ENCODE peak calls at places on chromosome 14, in nine cellular contexts. One of them, this sample, is unnamed.

GRCh38 chr14:91374287-91374880 is 43.2 kb downstream of the CCDC88C start:
- DNase-seq in T-helper 2 cell: no peak
- DNase-seq in fibroblast of the conjunctiva: no peak
- DNase-seq in testis: no peak
- DNase-seq in KG1: no peak
- DNase-seq in cardiac fibroblast: no peak
- DNase-seq in stimulated activated CD4-positive, alpha-beta T cell treated with anti-CD3 and anti-CD28 coated beads, Interleukin-2, amount 100 ng/mL, for 48 hours: no peak
- DNase-seq in uterus: no peak
- DNase-seq in naive thymus-derived CD4-positive, alpha-beta T cell: no peak
- DNase-seq in this sample: no peak

GRCh38 chr14:49879683-49880204 is 13.1 kb upstream of the ARF6 start:
- DNase-seq in naive thymus-derived CD4-positive, alpha-beta T cell: peak
- DNase-seq in testis: peak
- DNase-seq in KG1: peak
- DNase-seq in T-helper 2 cell: peak
- DNase-seq in uterus: no peak
- DNase-seq in stimulated activated CD4-positive, alpha-beta T cell treated with anti-CD3 and anti-CD28 coated beads, Interleukin-2, amount 100 ng/mL, for 48 hours: peak
- DNase-seq in cardiac fibroblast: peak
- DNase-seq in fibroblast of the conjunctiva: peak
- DNase-seq in this sample: peak

GRCh38 chr14:34172477-34173368 is 221.8 kb upstream of the EGLN3 start:
- DNase-seq in fibroblast of the conjunctiva: no peak
- DNase-seq in uterus: no peak
- DNase-seq in stimulated activated CD4-positive, alpha-beta T cell treated with anti-CD3 and anti-CD28 coated beads, Interleukin-2, amount 100 ng/mL, for 48 hours: no peak
- DNase-seq in naive thymus-derived CD4-positive, alpha-beta T cell: no peak
- DNase-seq in T-helper 2 cell: no peak
- DNase-seq in testis: no peak
- DNase-seq in cardiac fibroblast: no peak
- DNase-seq in KG1: no peak
- DNase-seq in this sample: no peak

GRCh38 chr14:37598085-37598972 is 2.9 kb downstream of the TTC6 start:
- DNase-seq in fibroblast of the conjunctiva: no peak
- DNase-seq in KG1: no peak
- DNase-seq in cardiac fibroblast: no peak
- DNase-seq in uterus: no peak
- DNase-seq in naive thymus-derived CD4-positive, alpha-beta T cell: no peak
- DNase-seq in stimulated activated CD4-positive, alpha-beta T cell treated with anti-CD3 and anti-CD28 coated beads, Interleukin-2, amount 100 ng/mL, for 48 hours: no peak
- DNase-seq in T-helper 2 cell: no peak
- DNase-seq in testis: peak
- DNase-seq in this sample: no peak

GRCh38 chr14:53209370-53209769 is 56.2 kb upstream of the DDHD1 start:
- DNase-seq in cardiac fibroblast: peak
- DNase-seq in stimulated activated CD4-positive, alpha-beta T cell treated with anti-CD3 and anti-CD28 coated beads, Interleukin-2, amount 100 ng/mL, for 48 hours: no peak
- DNase-seq in uterus: no peak
- DNase-seq in T-helper 2 cell: no peak
- DNase-seq in testis: no peak
- DNase-seq in fibroblast of the conjunctiva: peak
- DNase-seq in KG1: no peak
- DNase-seq in naive thymus-derived CD4-positive, alpha-beta T cell: no peak
- DNase-seq in this sample: no peak

GRCh38 chr14:93674343-93674742 is 113.9 kb downstream of the PRIMA1 start:
- DNase-seq in fibroblast of the conjunctiva: no peak
- DNase-seq in KG1: no peak
- DNase-seq in T-helper 2 cell: no peak
- DNase-seq in stimulated activated CD4-positive, alpha-beta T cell treated with anti-CD3 and anti-CD28 coated beads, Interleukin-2, amount 100 ng/mL, for 48 hours: no peak
- DNase-seq in uterus: no peak
- DNase-seq in naive thymus-derived CD4-positive, alpha-beta T cell: no peak
- DNase-seq in testis: no peak
- DNase-seq in cardiac fibroblast: no peak
- DNase-seq in this sample: no peak

GRCh38 chr14:69013943-69014782 is 35.1 kb upstream of the ACTN1 start:
- DNase-seq in testis: peak
- DNase-seq in stimulated activated CD4-positive, alpha-beta T cell treated with anti-CD3 and anti-CD28 coated beads, Interleukin-2, amount 100 ng/mL, for 48 hours: no peak
- DNase-seq in naive thymus-derived CD4-positive, alpha-beta T cell: no peak
- DNase-seq in fibroblast of the conjunctiva: peak
- DNase-seq in T-helper 2 cell: no peak
- DNase-seq in uterus: no peak
- DNase-seq in KG1: peak
- DNase-seq in cardiac fibroblast: peak
- DNase-seq in this sample: no peak

GRCh38 chr14:77027538-77028383 is 747 bp downstream of the IRF2BPL start:
- DNase-seq in T-helper 2 cell: peak
- DNase-seq in cardiac fibroblast: peak
- DNase-seq in uterus: peak
- DNase-seq in testis: peak
- DNase-seq in fibroblast of the conjunctiva: no peak
- DNase-seq in KG1: peak
- DNase-seq in naive thymus-derived CD4-positive, alpha-beta T cell: peak
- DNase-seq in stimulated activated CD4-positive, alpha-beta T cell treated with anti-CD3 and anti-CD28 coated beads, Interleukin-2, amount 100 ng/mL, for 48 hours: peak
- DNase-seq in this sample: peak

GRCh38 chr14:93234798-93235197 is 27.7 kb downstream of the UBR7 start:
- DNase-seq in stimulated activated CD4-positive, alpha-beta T cell treated with anti-CD3 and anti-CD28 coated beads, Interleukin-2, amount 100 ng/mL, for 48 hours: no peak
- DNase-seq in naive thymus-derived CD4-positive, alpha-beta T cell: no peak
- DNase-seq in uterus: no peak
- DNase-seq in T-helper 2 cell: no peak
- DNase-seq in cardiac fibroblast: peak
- DNase-seq in KG1: no peak
- DNase-seq in testis: no peak
- DNase-seq in fibroblast of the conjunctiva: no peak
- DNase-seq in this sample: no peak

GRCh38 chr14:32662234-32662633 is 276.4 kb upstream of the NPAS3 start:
- DNase-seq in KG1: no peak
- DNase-seq in T-helper 2 cell: no peak
- DNase-seq in uterus: no peak
- DNase-seq in stimulated activated CD4-positive, alpha-beta T cell treated with anti-CD3 and anti-CD28 coated beads, Interleukin-2, amount 100 ng/mL, for 48 hours: no peak
- DNase-seq in testis: no peak
- DNase-seq in cardiac fibroblast: peak
- DNase-seq in fibroblast of the conjunctiva: no peak
- DNase-seq in naive thymus-derived CD4-positive, alpha-beta T cell: no peak
- DNase-seq in this sample: no peak

GRCh38 chr14:34138175-34138574 is 187.3 kb upstream of the EGLN3 start:
- DNase-seq in naive thymus-derived CD4-positive, alpha-beta T cell: no peak
- DNase-seq in testis: no peak
- DNase-seq in stimulated activated CD4-positive, alpha-beta T cell treated with anti-CD3 and anti-CD28 coated beads, Interleukin-2, amount 100 ng/mL, for 48 hours: no peak
- DNase-seq in KG1: no peak
- DNase-seq in uterus: no peak
- DNase-seq in cardiac fibroblast: no peak
- DNase-seq in fibroblast of the conjunctiva: no peak
- DNase-seq in T-helper 2 cell: no peak
- DNase-seq in this sample: no peak

GRCh38 chr14:74618078-74618952 is 6.3 kb upstream of the LTBP2 start:
- DNase-seq in T-helper 2 cell: peak
- DNase-seq in stimulated activated CD4-positive, alpha-beta T cell treated with anti-CD3 and anti-CD28 coated beads, Interleukin-2, amount 100 ng/mL, for 48 hours: peak
- DNase-seq in fibroblast of the conjunctiva: no peak
- DNase-seq in naive thymus-derived CD4-positive, alpha-beta T cell: peak
- DNase-seq in cardiac fibroblast: peak
- DNase-seq in testis: peak
- DNase-seq in KG1: peak
- DNase-seq in uterus: no peak
- DNase-seq in this sample: peak

GRCh38 chr14:28785096-28785952 is 18.7 kb downstream of the FOXG1 start:
- DNase-seq in T-helper 2 cell: no peak
- DNase-seq in uterus: no peak
- DNase-seq in KG1: no peak
- DNase-seq in stimulated activated CD4-positive, alpha-beta T cell treated with anti-CD3 and anti-CD28 coated beads, Interleukin-2, amount 100 ng/mL, for 48 hours: no peak
- DNase-seq in fibroblast of the conjunctiva: peak
- DNase-seq in cardiac fibroblast: no peak
- DNase-seq in testis: peak
- DNase-seq in naive thymus-derived CD4-positive, alpha-beta T cell: no peak
- DNase-seq in this sample: no peak

GRCh38 chr14:91214306-91214705 is 30.2 kb downstream of the GPR68 start:
- DNase-seq in fibroblast of the conjunctiva: no peak
- DNase-seq in KG1: no peak
- DNase-seq in T-helper 2 cell: no peak
- DNase-seq in testis: no peak
- DNase-seq in naive thymus-derived CD4-positive, alpha-beta T cell: no peak
- DNase-seq in uterus: no peak
- DNase-seq in stimulated activated CD4-positive, alpha-beta T cell treated with anti-CD3 and anti-CD28 coated beads, Interleukin-2, amount 100 ng/mL, for 48 hours: no peak
- DNase-seq in cardiac fibroblast: no peak
- DNase-seq in this sample: no peak

GRCh38 chr14:41749425-41749824 is 142.7 kb downstream of the LRFN5 start:
- DNase-seq in T-helper 2 cell: no peak
- DNase-seq in KG1: no peak
- DNase-seq in fibroblast of the conjunctiva: peak
- DNase-seq in cardiac fibroblast: peak
- DNase-seq in stimulated activated CD4-positive, alpha-beta T cell treated with anti-CD3 and anti-CD28 coated beads, Interleukin-2, amount 100 ng/mL, for 48 hours: no peak
- DNase-seq in naive thymus-derived CD4-positive, alpha-beta T cell: peak
- DNase-seq in uterus: no peak
- DNase-seq in testis: no peak
- DNase-seq in this sample: no peak

GRCh38 chr14:44963775-44964380 is 1.9 kb downstream of the TOGARAM1 start:
- DNase-seq in uterus: no peak
- DNase-seq in fibroblast of the conjunctiva: no peak
- DNase-seq in KG1: no peak
- DNase-seq in T-helper 2 cell: no peak
- DNase-seq in stimulated activated CD4-positive, alpha-beta T cell treated with anti-CD3 and anti-CD28 coated beads, Interleukin-2, amount 100 ng/mL, for 48 hours: no peak
- DNase-seq in testis: no peak
- DNase-seq in cardiac fibroblast: peak
- DNase-seq in naive thymus-derived CD4-positive, alpha-beta T cell: no peak
- DNase-seq in this sample: no peak

GRCh38 chr14:68507544-68508081 is 285.3 kb downstream of the ZFP36L1 start:
- DNase-seq in cardiac fibroblast: no peak
- DNase-seq in T-helper 2 cell: no peak
- DNase-seq in KG1: no peak
- DNase-seq in testis: no peak
- DNase-seq in fibroblast of the conjunctiva: no peak
- DNase-seq in stimulated activated CD4-positive, alpha-beta T cell treated with anti-CD3 and anti-CD28 coated beads, Interleukin-2, amount 100 ng/mL, for 48 hours: no peak
- DNase-seq in uterus: no peak
- DNase-seq in naive thymus-derived CD4-positive, alpha-beta T cell: peak
- DNase-seq in this sample: peak

GRCh38 chr14:94473666-94474410 is 2.2 kb downstream of the SERPINA9 start:
- DNase-seq in naive thymus-derived CD4-positive, alpha-beta T cell: no peak
- DNase-seq in T-helper 2 cell: no peak
- DNase-seq in KG1: no peak
- DNase-seq in stimulated activated CD4-positive, alpha-beta T cell treated with anti-CD3 and anti-CD28 coated beads, Interleukin-2, amount 100 ng/mL, for 48 hours: no peak
- DNase-seq in testis: no peak
- DNase-seq in uterus: no peak
- DNase-seq in fibroblast of the conjunctiva: no peak
- DNase-seq in cardiac fibroblast: peak
- DNase-seq in this sample: no peak

GRCh38 chr14:103316723-103317122 is 17.3 kb upstream of the EIF5 start:
- DNase-seq in stimulated activated CD4-positive, alpha-beta T cell treated with anti-CD3 and anti-CD28 coated beads, Interleukin-2, amount 100 ng/mL, for 48 hours: no peak
- DNase-seq in cardiac fibroblast: no peak
- DNase-seq in fibroblast of the conjunctiva: no peak
- DNase-seq in KG1: no peak
- DNase-seq in T-helper 2 cell: no peak
- DNase-seq in testis: no peak
- DNase-seq in naive thymus-derived CD4-positive, alpha-beta T cell: no peak
- DNase-seq in uterus: no peak
- DNase-seq in this sample: no peak

GRCh38 chr14:37985826-37986470 is 221.8 kb upstream of the SSTR1 start:
- DNase-seq in T-helper 2 cell: peak
- DNase-seq in testis: peak
- DNase-seq in cardiac fibroblast: peak
- DNase-seq in KG1: peak
- DNase-seq in naive thymus-derived CD4-positive, alpha-beta T cell: peak
- DNase-seq in stimulated activated CD4-positive, alpha-beta T cell treated with anti-CD3 and anti-CD28 coated beads, Interleukin-2, amount 100 ng/mL, for 48 hours: peak
- DNase-seq in fibroblast of the conjunctiva: peak
- DNase-seq in uterus: no peak
- DNase-seq in this sample: peak

GRCh38 chr14:73741386-73741875 is 27.2 kb upstream of the PNMA1 start:
- DNase-seq in T-helper 2 cell: peak
- DNase-seq in naive thymus-derived CD4-positive, alpha-beta T cell: peak
- DNase-seq in stimulated activated CD4-positive, alpha-beta T cell treated with anti-CD3 and anti-CD28 coated beads, Interleukin-2, amount 100 ng/mL, for 48 hours: no peak
- DNase-seq in fibroblast of the conjunctiva: peak
- DNase-seq in cardiac fibroblast: peak
- DNase-seq in KG1: peak
- DNase-seq in uterus: peak
- DNase-seq in testis: peak
- DNase-seq in this sample: peak

GRCh38 chr14:94646481-94646880 is 34.3 kb downstream of the SERPINA3 start:
- DNase-seq in T-helper 2 cell: no peak
- DNase-seq in testis: no peak
- DNase-seq in cardiac fibroblast: peak
- DNase-seq in naive thymus-derived CD4-positive, alpha-beta T cell: no peak
- DNase-seq in uterus: no peak
- DNase-seq in fibroblast of the conjunctiva: peak
- DNase-seq in stimulated activated CD4-positive, alpha-beta T cell treated with anti-CD3 and anti-CD28 coated beads, Interleukin-2, amount 100 ng/mL, for 48 hours: no peak
- DNase-seq in KG1: no peak
- DNase-seq in this sample: no peak

GRCh38 chr14:91897121-91897701 is 29.9 kb upstream of the TC2N start:
- DNase-seq in cardiac fibroblast: peak
- DNase-seq in T-helper 2 cell: no peak
- DNase-seq in naive thymus-derived CD4-positive, alpha-beta T cell: no peak
- DNase-seq in KG1: no peak
- DNase-seq in fibroblast of the conjunctiva: no peak
- DNase-seq in stimulated activated CD4-positive, alpha-beta T cell treated with anti-CD3 and anti-CD28 coated beads, Interleukin-2, amount 100 ng/mL, for 48 hours: no peak
- DNase-seq in uterus: peak
- DNase-seq in testis: peak
- DNase-seq in this sample: no peak

GRCh38 chr14:99564256-99564902 is 39.6 kb downstream of the CCDC85C start:
- DNase-seq in naive thymus-derived CD4-positive, alpha-beta T cell: no peak
- DNase-seq in KG1: no peak
- DNase-seq in T-helper 2 cell: no peak
- DNase-seq in testis: peak
- DNase-seq in cardiac fibroblast: peak
- DNase-seq in fibroblast of the conjunctiva: peak
- DNase-seq in uterus: peak
- DNase-seq in stimulated activated CD4-positive, alpha-beta T cell treated with anti-CD3 and anti-CD28 coated beads, Interleukin-2, amount 100 ng/mL, for 48 hours: no peak
- DNase-seq in this sample: no peak

GRCh38 chr14:80491131-80491530 is 279.8 kb upstream of the DIO2 start:
- DNase-seq in T-helper 2 cell: no peak
- DNase-seq in fibroblast of the conjunctiva: peak
- DNase-seq in naive thymus-derived CD4-positive, alpha-beta T cell: no peak
- DNase-seq in KG1: no peak
- DNase-seq in stimulated activated CD4-positive, alpha-beta T cell treated with anti-CD3 and anti-CD28 coated beads, Interleukin-2, amount 100 ng/mL, for 48 hours: no peak
- DNase-seq in uterus: no peak
- DNase-seq in testis: peak
- DNase-seq in cardiac fibroblast: peak
- DNase-seq in this sample: no peak

GRCh38 chr14:101711041-101711861 is 50.3 kb upstream of the PPP2R5C start:
- DNase-seq in cardiac fibroblast: no peak
- DNase-seq in stimulated activated CD4-positive, alpha-beta T cell treated with anti-CD3 and anti-CD28 coated beads, Interleukin-2, amount 100 ng/mL, for 48 hours: no peak
- DNase-seq in naive thymus-derived CD4-positive, alpha-beta T cell: no peak
- DNase-seq in uterus: no peak
- DNase-seq in fibroblast of the conjunctiva: no peak
- DNase-seq in T-helper 2 cell: no peak
- DNase-seq in KG1: no peak
- DNase-seq in testis: no peak
- DNase-seq in this sample: no peak

GRCh38 chr14:84826349-84826748 is 703.6 kb upstream of the FLRT2 start:
- DNase-seq in cardiac fibroblast: no peak
- DNase-seq in T-helper 2 cell: no peak
- DNase-seq in stimulated activated CD4-positive, alpha-beta T cell treated with anti-CD3 and anti-CD28 coated beads, Interleukin-2, amount 100 ng/mL, for 48 hours: no peak
- DNase-seq in KG1: no peak
- DNase-seq in fibroblast of the conjunctiva: no peak
- DNase-seq in testis: no peak
- DNase-seq in naive thymus-derived CD4-positive, alpha-beta T cell: no peak
- DNase-seq in uterus: no peak
- DNase-seq in this sample: no peak

GRCh38 chr14:42000450-42000849 is 393.8 kb downstream of the LRFN5 start:
- DNase-seq in fibroblast of the conjunctiva: no peak
- DNase-seq in testis: no peak
- DNase-seq in uterus: no peak
- DNase-seq in cardiac fibroblast: no peak
- DNase-seq in stimulated activated CD4-positive, alpha-beta T cell treated with anti-CD3 and anti-CD28 coated beads, Interleukin-2, amount 100 ng/mL, for 48 hours: no peak
- DNase-seq in T-helper 2 cell: no peak
- DNase-seq in KG1: no peak
- DNase-seq in naive thymus-derived CD4-positive, alpha-beta T cell: no peak
- DNase-seq in this sample: no peak

GRCh38 chr14:65444230-65444629 is 31.7 kb downstream of the FUT8 start:
- DNase-seq in uterus: no peak
- DNase-seq in cardiac fibroblast: no peak
- DNase-seq in testis: no peak
- DNase-seq in KG1: no peak
- DNase-seq in naive thymus-derived CD4-positive, alpha-beta T cell: no peak
- DNase-seq in fibroblast of the conjunctiva: no peak
- DNase-seq in T-helper 2 cell: no peak
- DNase-seq in stimulated activated CD4-positive, alpha-beta T cell treated with anti-CD3 and anti-CD28 coated beads, Interleukin-2, amount 100 ng/mL, for 48 hours: no peak
- DNase-seq in this sample: no peak

GRCh38 chr14:67221248-67221981 is 19.8 kb upstream of the PALS1 start:
- DNase-seq in T-helper 2 cell: no peak
- DNase-seq in KG1: no peak
- DNase-seq in uterus: no peak
- DNase-seq in stimulated activated CD4-positive, alpha-beta T cell treated with anti-CD3 and anti-CD28 coated beads, Interleukin-2, amount 100 ng/mL, for 48 hours: no peak
- DNase-seq in fibroblast of the conjunctiva: no peak
- DNase-seq in naive thymus-derived CD4-positive, alpha-beta T cell: no peak
- DNase-seq in cardiac fibroblast: peak
- DNase-seq in testis: no peak
- DNase-seq in this sample: no peak

GRCh38 chr14:105179191-105179590 is 1.9 kb downstream of the NUDT14 start:
- DNase-seq in naive thymus-derived CD4-positive, alpha-beta T cell: no peak
- DNase-seq in T-helper 2 cell: no peak
- DNase-seq in stimulated activated CD4-positive, alpha-beta T cell treated with anti-CD3 and anti-CD28 coated beads, Interleukin-2, amount 100 ng/mL, for 48 hours: no peak
- DNase-seq in KG1: no peak
- DNase-seq in testis: no peak
- DNase-seq in fibroblast of the conjunctiva: no peak
- DNase-seq in uterus: no peak
- DNase-seq in cardiac fibroblast: no peak
- DNase-seq in this sample: no peak

This sample was measured in T-helper 22 cell.